ENCODE peak calls at places on chromosomes 6 and 20, in seven cellular contexts. E is left kidney; B is stimulated activated CD4-positive, alpha-beta T cell treated with anti-CD3 and anti-CD28 coated beads, Interleukin-4, amount 100 ng/mL, for 48 hours; O is tibial nerve; G is activated T-cell treated with anti-CD3 and anti-CD28 coated beads, Interleukin-2, amount 50 U/mL, for 1 hour; C is neuronal stem cell; T is A549. X is an unnamed sample.
A peak's percentile ranks its signal among the peaks of the same experiment; 100 is the strongest.

GRCh38 chr6:132703936-132704335 is 9.9 kb downstream of the VNN1 start:
- DNase-seq in E (no peak), B (no peak), O (no peak), G (no peak), C (no peak), T (no peak), X (no peak)

GRCh38 chr6:144613859-144614258 is 328.7 kb downstream of the UTRN start:
- DNase-seq in E (no peak), B (no peak), O (no peak), G (no peak), C (no peak), T (no peak), X (no peak)

GRCh38 chr6:4848382-4849068 is 72.3 kb downstream of the CDYL start:
- DNase-seq in E (peak; percentile 30), B (no peak), O (no peak), G (no peak), C (no peak), T (peak; percentile 16), X (no peak)

GRCh38 chr6:107870379-107870778 is 46.3 kb upstream of the SCML4 start:
- DNase-seq in E (no peak), B (no peak), O (no peak), G (no peak), C (no peak), T (no peak), X (no peak)

GRCh38 chr20:2729251-2729713 is 36.7 kb downstream of the EBF4 start:
- DNase-seq in E (no peak), B (no peak), O (no peak), G (peak; percentile 51), C (no peak), T (no peak), X (no peak)

GRCh38 chr6:15287670-15288069 is 41.8 kb downstream of the JARID2 start:
- DNase-seq in E (no peak), B (no peak), O (no peak), G (no peak), C (no peak), T (no peak), X (no peak)

GRCh38 chr20:47343007-47343472 is 13.5 kb downstream of the ZMYND8 start:
- DNase-seq in E (peak; percentile 66), B (no peak), O (no peak), G (no peak), C (no peak), T (no peak), X (no peak)

GRCh38 chr6:116099036-116099435 is 1.6 kb upstream of the NT5DC1 start:
- DNase-seq in E (peak; percentile 32), B (no peak), O (no peak), G (no peak), C (no peak), T (no peak), X (no peak)

GRCh38 chr6:146902846-146903245 is 301.4 kb upstream of the STXBP5 start:
- DNase-seq in E (no peak), B (no peak), O (no peak), G (no peak), C (no peak), T (no peak), X (no peak)

GRCh38 chr6:112911949-112912348 is 564.8 kb downstream of the RFPL4B start:
- DNase-seq in E (peak; percentile 48), B (no peak), O (no peak), G (no peak), C (no peak), T (no peak), X (no peak)

GRCh38 chr6:139433647-139434419 is 59.4 kb upstream of the CITED2 start:
- DNase-seq in E (peak; percentile 77), B (no peak), O (no peak), G (no peak), C (no peak), T (no peak), X (no peak)

GRCh38 chr6:7201732-7202541 is 94.2 kb downstream of the RREB1 start:
- DNase-seq in E (peak; percentile 6), B (no peak), O (no peak), G (no peak), C (no peak), T (no peak), X (no peak)

GRCh38 chr20:2305479-2305878 is 9.7 kb downstream of the TGM3 start:
- DNase-seq in E (no peak), B (no peak), O (no peak), G (no peak), C (no peak), T (no peak), X (no peak)

GRCh38 chr20:1528811-1529210 is 28.7 kb downstream of the SIRPD start:
- DNase-seq in E (no peak), B (no peak), O (no peak), G (no peak), C (no peak), T (no peak), X (no peak)

GRCh38 chr6:109252261-109253041 is 129.8 kb downstream of the CD164 start:
- DNase-seq in E (no peak), B (no peak), O (no peak), G (no peak), C (no peak), T (no peak), X (no peak)

GRCh38 chr6:28587011-28587745 is 61.5 kb downstream of the GPX5 start:
- DNase-seq in E (peak; percentile 92), B (peak; percentile 56), O (no peak), G (peak; percentile 66), C (no peak), T (peak; percentile 89), X (peak; percentile 24)

GRCh38 chr6:68634503-68635411 is at the start of gene ADGRB3:
- DNase-seq in E (peak; percentile 97), B (no peak), O (peak; percentile 67), G (peak; percentile 28), C (peak; percentile 81), T (peak; percentile 38), X (peak; percentile 25)

GRCh38 chr6:159982726-159983506 is 14.0 kb downstream of the IGF2R start:
- DNase-seq in E (no peak), B (no peak), O (no peak), G (no peak), C (no peak), T (no peak), X (no peak)

GRCh38 chr6:75546401-75546800 is 52.8 kb upstream of the FILIP1 start:
- DNase-seq in E (peak; percentile 18), B (no peak), O (no peak), G (no peak), C (no peak), T (peak; percentile 40), X (no peak)

GRCh38 chr6:82554706-82555105 is 191.1 kb downstream of the TPBG start:
- DNase-seq in E (no peak), B (no peak), O (no peak), G (no peak), C (no peak), T (no peak), X (no peak)

GRCh38 chr20:62182469-62183425 is at the start of gene MTG2:
- DNase-seq in E (peak; percentile 99), B (peak; percentile 88), O (peak; percentile 81), G (peak; percentile 90), C (peak; percentile 94), T (peak; percentile 96), X (peak; percentile 92)

GRCh38 chr6:22877946-22878705 is 308.8 kb downstream of the HDGFL1 start:
- DNase-seq in E (peak; percentile 4), B (no peak), O (no peak), G (no peak), C (no peak), T (no peak), X (no peak)

GRCh38 chr6:148747493-148748160 is 797 bp downstream of the UST start:
- DNase-seq in E (peak; percentile 84), B (no peak), O (peak; percentile 36), G (peak; percentile 66), C (peak; percentile 64), T (peak; percentile 5), X (peak; percentile 66)

GRCh38 chr6:1079525-1079924 is 232.4 kb upstream of the FOXQ1 start:
- DNase-seq in E (no peak), B (no peak), O (no peak), G (no peak), C (no peak), T (no peak), X (no peak)

GRCh38 chr6:45566882-45567281 is 189.1 kb upstream of the SUPT3H start:
- DNase-seq in E (peak; percentile 60), B (no peak), O (no peak), G (no peak), C (peak; percentile 50), T (no peak), X (no peak)

GRCh38 chr20:25195962-25196700 is 619 bp downstream of the ENTPD6 start:
- DNase-seq in E (peak; percentile 67), B (no peak), O (no peak), G (peak; percentile 36), C (no peak), T (peak; percentile 32), X (peak; percentile 20)

GRCh38 chr6:130587778-130588520 is 222.1 kb downstream of the TMEM200A start:
- DNase-seq in E (no peak), B (no peak), O (no peak), G (no peak), C (no peak), T (no peak), X (no peak)

GRCh38 chr6:36716476-36717093 is 19.0 kb downstream of the RAB44 start:
- DNase-seq in E (no peak), B (no peak), O (no peak), G (no peak), C (no peak), T (no peak), X (no peak)

GRCh38 chr20:50321797-50322480 is 131.3 kb downstream of the CEBPB start:
- DNase-seq in E (no peak), B (no peak), O (no peak), G (no peak), C (no peak), T (no peak), X (no peak)